ENCODE peak calls at places on chromosomes 4 and X, in four cellular contexts. H is H1, B is GM12878, X is K562. W is an unnamed sample.
A peak's percentile ranks its signal among the peaks of the same experiment; 100 is the strongest.

GRCh38 chrX:64205441-64205734 is at the start of gene AMER1:
- DNase-seq in H (no peak), B (no peak), X (no peak), W (no peak)

GRCh38 chr4:162056947-162057346 is 106.9 kb downstream of the FSTL5 start:
- DNase-seq in H (no peak), B (no peak), X (no peak), W (no peak)

GRCh38 chr4:23934915-23935314 is 45.1 kb upstream of the PPARGC1A start:
- DNase-seq in H (no peak), B (no peak), X (no peak), W (no peak)

GRCh38 chr4:75907956-75908355 is 5.7 kb upstream of the PPEF2 start:
- DNase-seq in H (no peak), B (no peak), X (no peak), W (no peak)

GRCh38 chr4:74555843-74556242 is 110.9 kb downstream of the AREG start:
- DNase-seq in H (no peak), B (no peak), X (no peak), W (no peak)

GRCh38 chrX:134727363-134727762 is 69.1 kb upstream of the PLAC1 start:
- DNase-seq in H (no peak), B (no peak), X (no peak), W (no peak)

GRCh38 chrX:154140742-154141141 is 3.3 kb upstream of the OPN1LW start:
- DNase-seq in H (no peak), B (no peak), X (no peak), W (no peak)

GRCh38 chr4:100042235-100042634 is 92.2 kb upstream of the H2AZ1 start:
- DNase-seq in H (no peak), B (no peak), X (no peak), W (no peak)

GRCh38 chrX:49108641-49109040 is 14.9 kb downstream of the GPKOW start:
- DNase-seq in H (no peak), B (no peak), X (no peak), W (no peak)

GRCh38 chr4:2365054-2365912 is 53.2 kb downstream of the ZFYVE28 start:
- DNase-seq in H (no peak), B (no peak), X (peak; percentile 48), W (no peak)

GRCh38 chr4:56330691-56331090 is 56.6 kb downstream of the AASDH start:
- DNase-seq in H (no peak), B (no peak), X (peak; percentile 15), W (no peak)

GRCh38 chr4:126223784-126224407 is 909.1 kb downstream of the FAT4 start:
- DNase-seq in H (no peak), B (no peak), X (peak; percentile 13), W (peak; percentile 29)

GRCh38 chr4:57064811-57065711 is 45.1 kb downstream of the IGFBP7 start:
- DNase-seq in H (no peak), B (no peak), X (no peak), W (no peak)

GRCh38 chrX:84123585-84123984 is 64.4 kb downstream of the RPS6KA6 start:
- DNase-seq in H (no peak), B (no peak), X (no peak), W (no peak)

GRCh38 chr4:25106363-25107151 is 53.7 kb downstream of the SEPSECS start:
- DNase-seq in H (no peak), B (no peak), X (no peak), W (no peak)

GRCh38 chr4:138242076-138242829 is at the start of gene SLC7A11:
- DNase-seq in H (peak; percentile 73), B (peak; percentile 93), X (peak; percentile 95), W (peak; percentile 96)

GRCh38 chrX:153573999-153574398 is 24.9 kb downstream of the CCNQ start:
- DNase-seq in H (no peak), B (no peak), X (peak; percentile 40), W (no peak)

GRCh38 chr4:173223743-173224142 is 55.1 kb downstream of the GALNT7 start:
- DNase-seq in H (no peak), B (no peak), X (no peak), W (no peak)

GRCh38 chr4:185201983-185202962 is 1.5 kb downstream of the CFAP97 start:
- DNase-seq in H (no peak), B (no peak), X (peak; percentile 86), W (no peak)

GRCh38 chrX:39299615-39300014 is 498.4 kb downstream of the MID1IP1 start:
- DNase-seq in H (no peak), B (no peak), X (no peak), W (no peak)

GRCh38 chr4:74623041-74623440 is 171.3 kb downstream of the BTC start:
- DNase-seq in H (no peak), B (no peak), X (peak; percentile 77), W (peak; percentile 82)

GRCh38 chr4:81404294-81404693 is 67.4 kb downstream of the RASGEF1B start:
- DNase-seq in H (no peak), B (no peak), X (no peak), W (no peak)

GRCh38 chrX:65241059-65241721 is 264.9 kb upstream of the ZC4H2 start:
- DNase-seq in H (no peak), B (no peak), X (no peak), W (no peak)

GRCh38 chrX:75781618-75782017 is 3.4 kb downstream of the MAGEE2 start:
- DNase-seq in H (no peak), B (no peak), X (no peak), W (no peak)

GRCh38 chrX:132490086-132490419 is 1.2 kb upstream of the MBNL3 start:
- DNase-seq in H (no peak), B (no peak), X (no peak), W (no peak)

GRCh38 chr4:133154725-133155124 is 5.6 kb downstream of the PCDH10 start:
- DNase-seq in H (no peak), B (no peak), X (peak; percentile 36), W (peak; percentile 23)

GRCh38 chrX:113260474-113260873 is 419.8 kb upstream of the AMOT start:
- DNase-seq in H (no peak), B (no peak), X (peak; percentile 0), W (peak; percentile 0)

GRCh38 chr4:140609548-140610425 is 41.0 kb upstream of the UCP1 start:
- DNase-seq in H (no peak), B (peak; percentile 19), X (peak; percentile 40), W (peak; percentile 41)

GRCh38 chrX:13101439-13102139 is 57.2 kb upstream of the FAM9C start:
- DNase-seq in H (no peak), B (no peak), X (peak; percentile 84), W (peak; percentile 73)

GRCh38 chrX:10939384-10939783 is 171.7 kb upstream of the HCCS start:
- DNase-seq in H (no peak), B (no peak), X (no peak), W (no peak)

GRCh38 chr4:113952452-113953029 is 26.9 kb downstream of the ARSJ start:
- DNase-seq in H (peak; percentile 5), B (peak; percentile 12), X (peak; percentile 14), W (peak; percentile 64)

GRCh38 chrX:86910027-86910426 is 607.6 kb upstream of the KLHL4 start:
- DNase-seq in H (no peak), B (no peak), X (no peak), W (no peak)

GRCh38 chr4:26459756-26460530 is 30.3 kb downstream of the CCKAR start:
- DNase-seq in H (no peak), B (no peak), X (no peak), W (no peak)

GRCh38 chr4:174117445-174117844 is 166.0 kb downstream of the FBXO8 start:
- DNase-seq in H (no peak), B (no peak), X (no peak), W (no peak)

GRCh38 chr4:186144180-186144579 is 39.7 kb downstream of the FAM149A start:
- DNase-seq in H (no peak), B (no peak), X (no peak), W (no peak)

GRCh38 chrX:129642641-129643040 is 12.1 kb downstream of the APLN start:
- DNase-seq in H (no peak), B (no peak), X (peak; percentile 58), W (no peak)

GRCh38 chr4:55910140-55910539 is 38.6 kb upstream of the CEP135 start:
- DNase-seq in H (no peak), B (no peak), X (no peak), W (no peak)

GRCh38 chr4:54588404-54588803 is 69.4 kb upstream of the KIT start:
- DNase-seq in H (no peak), B (no peak), X (peak; percentile 71), W (no peak)

GRCh38 chr4:2837904-2838496 is 5.6 kb upstream of the ADD1 start:
- DNase-seq in H (no peak), B (no peak), X (no peak), W (no peak)

DNA sequence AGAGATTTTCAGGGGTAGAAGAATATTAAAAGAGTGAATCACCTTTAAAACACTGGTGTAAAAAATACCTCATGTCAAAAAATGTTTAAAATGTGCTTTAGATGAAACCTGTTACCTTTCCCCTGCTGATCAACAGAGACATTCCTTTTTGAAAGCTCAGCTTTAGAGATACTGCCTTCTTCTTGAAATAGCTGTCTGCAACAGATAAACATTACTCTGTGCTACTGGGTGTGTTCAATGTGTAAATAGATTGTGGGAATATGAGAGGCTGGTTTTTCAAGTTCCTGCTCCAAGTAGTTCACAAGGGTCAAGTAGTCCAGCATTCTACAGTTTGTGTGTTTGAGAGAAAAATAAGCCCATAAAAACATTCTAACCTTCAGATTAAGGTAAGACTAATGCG is at the start of gene SYTL5:
- DNase-seq in H (no peak), B (no peak), X (peak; percentile 2), W (no peak)
- H3K4me3 ChIP-seq in H (no peak within 1 kb of the TSS), B (no peak within 1 kb of the TSS), X (no peak within 1 kb of the TSS), W (no peak within 1 kb of the TSS)

GRCh38 chr4:131063878-131064277 is 1967.9 kb downstream of the C4orf33 start:
- DNase-seq in H (no peak), B (no peak), X (no peak), W (no peak)
- TF ChIP-seq RAD21 in H (no peak), B (no peak), X (no peak), W (no peak)

DNA sequence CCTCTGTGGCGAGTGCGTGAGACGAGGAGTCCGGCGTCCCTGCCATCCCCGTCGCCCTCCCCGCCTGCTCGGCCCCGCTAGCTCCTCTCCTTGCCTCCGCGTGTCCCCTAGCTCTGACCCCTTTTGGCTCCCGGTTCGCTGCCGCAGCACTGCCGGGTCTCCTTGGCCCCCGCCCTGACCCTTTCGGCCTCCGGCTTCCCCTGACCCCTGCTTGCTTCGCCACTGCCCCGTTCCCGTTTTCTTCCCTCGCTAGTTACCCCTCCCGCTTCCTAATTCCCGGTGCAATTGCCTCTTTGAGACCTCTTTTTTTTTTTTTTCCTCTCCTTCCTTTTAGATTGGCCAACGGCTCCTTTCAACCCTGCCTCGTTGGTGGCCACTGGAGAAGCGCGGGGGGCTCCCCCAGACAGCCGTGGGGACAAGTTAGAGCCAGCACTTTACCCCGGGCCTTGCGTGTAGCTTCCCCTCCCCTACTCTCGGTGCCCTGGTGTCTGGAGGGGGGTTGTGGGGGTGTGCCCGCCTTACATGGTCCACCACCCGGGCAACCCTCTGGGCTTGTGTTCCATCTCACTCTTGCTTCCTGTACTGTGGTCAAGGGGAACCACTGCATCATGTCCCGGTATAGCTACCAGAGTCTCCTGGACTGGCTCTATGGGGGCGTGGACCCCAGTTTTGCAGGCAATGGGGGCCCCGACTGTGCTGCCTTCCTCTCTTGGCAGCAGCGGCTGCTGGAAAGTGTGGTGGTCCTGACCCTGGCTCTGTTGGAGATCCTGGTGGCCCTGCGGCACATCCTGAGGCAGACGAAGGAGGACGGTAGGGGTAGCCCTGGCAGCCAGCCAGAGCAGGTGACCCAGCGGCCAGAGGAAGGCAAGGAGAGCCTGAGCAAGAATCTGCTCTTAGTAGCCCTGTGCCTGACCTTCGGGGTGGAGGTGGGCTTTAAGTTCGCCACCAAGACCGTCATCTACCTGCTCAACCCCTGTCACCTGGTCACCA is 548 bp downstream of the TMEM164 start:
- DNase-seq in H (no peak), B (no peak), X (peak; percentile 31), W (no peak)
- TF ChIP-seq EGR1 in H (no peak), B (no peak), X (no peak), W (no peak)

GRCh38 chr4:118680808-118681207 is 4.4 kb upstream of the METTL14 start:
- DNase-seq in H (no peak), B (no peak), X (no peak), W (no peak)
- H3K4me3 ChIP-seq in H (no peak overlapping the region), B (no peak overlapping the region), X (no peak overlapping the region), W (no peak overlapping the region)

W was measured in HCT116.